ENCODE peak calls at places on chromosomes 1 and 21, in seven cellular contexts. One of them, this sample, is unnamed.

GRCh38 chr1:39213511-39214002 is 9.1 kb downstream of the MACF1 start:
- DNase-seq in Panc1: no peak
- DNase-seq in lung: no peak
- DNase-seq in neuronal stem cell: no peak
- DNase-seq in mucosa of descending colon: no peak
- DNase-seq in neural progenitor cell: peak; percentile 24
- DNase-seq in heart left ventricle: no peak
- DNase-seq in this sample: no peak

GRCh38 chr1:55717111-55717510 is 501.9 kb upstream of the USP24 start:
- DNase-seq in Panc1: no peak
- DNase-seq in lung: no peak
- DNase-seq in neuronal stem cell: no peak
- DNase-seq in mucosa of descending colon: no peak
- DNase-seq in neural progenitor cell: no peak
- DNase-seq in heart left ventricle: no peak
- DNase-seq in this sample: no peak

GRCh38 chr1:221418346-221418745 is 323.5 kb downstream of the DUSP10 start:
- DNase-seq in Panc1: no peak
- DNase-seq in lung: no peak
- DNase-seq in neuronal stem cell: no peak
- DNase-seq in mucosa of descending colon: no peak
- DNase-seq in neural progenitor cell: no peak
- DNase-seq in heart left ventricle: no peak
- DNase-seq in this sample: no peak

GRCh38 chr1:112304612-112305011 is 91.4 kb upstream of the CTTNBP2NL start:
- DNase-seq in Panc1: no peak
- DNase-seq in lung: no peak
- DNase-seq in neuronal stem cell: no peak
- DNase-seq in mucosa of descending colon: no peak
- DNase-seq in neural progenitor cell: no peak
- DNase-seq in heart left ventricle: no peak
- DNase-seq in this sample: no peak

GRCh38 chr1:245448858-245449534 is 294.2 kb downstream of the KIF26B start:
- DNase-seq in Panc1: no peak
- DNase-seq in lung: no peak
- DNase-seq in neuronal stem cell: no peak
- DNase-seq in mucosa of descending colon: no peak
- DNase-seq in neural progenitor cell: no peak
- DNase-seq in heart left ventricle: no peak
- DNase-seq in this sample: no peak

GRCh38 chr1:193614817-193615216 is 428.4 kb upstream of the B3GALT2 start:
- DNase-seq in Panc1: no peak
- DNase-seq in lung: no peak
- DNase-seq in neuronal stem cell: no peak
- DNase-seq in mucosa of descending colon: no peak
- DNase-seq in neural progenitor cell: no peak
- DNase-seq in heart left ventricle: no peak
- DNase-seq in this sample: no peak

GRCh38 chr21:43331962-43332458 is 94.9 kb downstream of the SIK1 start:
- DNase-seq in Panc1: no peak
- DNase-seq in lung: no peak
- DNase-seq in neuronal stem cell: no peak
- DNase-seq in mucosa of descending colon: no peak
- DNase-seq in neural progenitor cell: no peak
- DNase-seq in heart left ventricle: peak; percentile 42
- DNase-seq in this sample: no peak

GRCh38 chr1:210372931-210373627 is 44.4 kb downstream of the HHAT start:
- DNase-seq in Panc1: no peak
- DNase-seq in lung: no peak
- DNase-seq in neuronal stem cell: no peak
- DNase-seq in mucosa of descending colon: no peak
- DNase-seq in neural progenitor cell: no peak
- DNase-seq in heart left ventricle: no peak
- DNase-seq in this sample: no peak

GRCh38 chr21:28944296-28944695 is 48.4 kb downstream of the LTN1 start:
- DNase-seq in Panc1: no peak
- DNase-seq in lung: no peak
- DNase-seq in neuronal stem cell: no peak
- DNase-seq in mucosa of descending colon: no peak
- DNase-seq in neural progenitor cell: no peak
- DNase-seq in heart left ventricle: no peak
- DNase-seq in this sample: no peak

GRCh38 chr1:60066001-60066400 is 7.6 kb downstream of the C1orf87 start:
- DNase-seq in Panc1: no peak
- DNase-seq in lung: no peak
- DNase-seq in neuronal stem cell: no peak
- DNase-seq in mucosa of descending colon: no peak
- DNase-seq in neural progenitor cell: no peak
- DNase-seq in heart left ventricle: no peak
- DNase-seq in this sample: no peak

GRCh38 chr1:229631966-229632365 is 5.9 kb downstream of the URB2 start:
- DNase-seq in Panc1: no peak
- DNase-seq in lung: no peak
- DNase-seq in neuronal stem cell: no peak
- DNase-seq in mucosa of descending colon: no peak
- DNase-seq in neural progenitor cell: no peak
- DNase-seq in heart left ventricle: no peak
- DNase-seq in this sample: no peak

GRCh38 chr1:205271745-205272144 is 44.0 kb downstream of the TMCC2 start:
- DNase-seq in Panc1: no peak
- DNase-seq in lung: no peak
- DNase-seq in neuronal stem cell: no peak
- DNase-seq in mucosa of descending colon: no peak
- DNase-seq in neural progenitor cell: no peak
- DNase-seq in heart left ventricle: no peak
- DNase-seq in this sample: no peak

GRCh38 chr1:86846166-86846647 is 67.7 kb downstream of the SELENOF start:
- DNase-seq in Panc1: peak; percentile 24
- DNase-seq in lung: no peak
- DNase-seq in neuronal stem cell: no peak
- DNase-seq in mucosa of descending colon: no peak
- DNase-seq in neural progenitor cell: no peak
- DNase-seq in heart left ventricle: no peak
- DNase-seq in this sample: no peak

GRCh38 chr1:2229921-2230700 is 2.0 kb downstream of the SKI start:
- DNase-seq in Panc1: no peak
- DNase-seq in lung: no peak
- DNase-seq in neuronal stem cell: no peak
- DNase-seq in mucosa of descending colon: no peak
- DNase-seq in neural progenitor cell: no peak
- DNase-seq in heart left ventricle: peak; percentile 69
- DNase-seq in this sample: peak; percentile 89

GRCh38 chr1:39892611-39893595 is 8.8 kb downstream of the MYCL start:
- DNase-seq in Panc1: no peak
- DNase-seq in lung: peak; percentile 58
- DNase-seq in neuronal stem cell: peak; percentile 78
- DNase-seq in mucosa of descending colon: no peak
- DNase-seq in neural progenitor cell: peak; percentile 89
- DNase-seq in heart left ventricle: no peak
- DNase-seq in this sample: no peak

GRCh38 chr21:26572026-26572425 is 1.1 kb downstream of the CYYR1 start:
- DNase-seq in Panc1: no peak
- DNase-seq in lung: no peak
- DNase-seq in neuronal stem cell: no peak
- DNase-seq in mucosa of descending colon: no peak
- DNase-seq in neural progenitor cell: no peak
- DNase-seq in heart left ventricle: no peak
- DNase-seq in this sample: no peak
- H3K4me3 ChIP-seq in Panc1: no peak overlapping the region
- H3K4me3 ChIP-seq in lung: no peak overlapping the region
- H3K4me3 ChIP-seq in neuronal stem cell: peak overlapping the region; percentile 81
- H3K4me3 ChIP-seq in mucosa of descending colon: no peak overlapping the region
- H3K4me3 ChIP-seq in neural progenitor cell: peak overlapping the region; percentile 79
- H3K4me3 ChIP-seq in heart left ventricle: peak overlapping the region; percentile 45
- H3K4me3 ChIP-seq in this sample: no peak overlapping the region

DNA sequence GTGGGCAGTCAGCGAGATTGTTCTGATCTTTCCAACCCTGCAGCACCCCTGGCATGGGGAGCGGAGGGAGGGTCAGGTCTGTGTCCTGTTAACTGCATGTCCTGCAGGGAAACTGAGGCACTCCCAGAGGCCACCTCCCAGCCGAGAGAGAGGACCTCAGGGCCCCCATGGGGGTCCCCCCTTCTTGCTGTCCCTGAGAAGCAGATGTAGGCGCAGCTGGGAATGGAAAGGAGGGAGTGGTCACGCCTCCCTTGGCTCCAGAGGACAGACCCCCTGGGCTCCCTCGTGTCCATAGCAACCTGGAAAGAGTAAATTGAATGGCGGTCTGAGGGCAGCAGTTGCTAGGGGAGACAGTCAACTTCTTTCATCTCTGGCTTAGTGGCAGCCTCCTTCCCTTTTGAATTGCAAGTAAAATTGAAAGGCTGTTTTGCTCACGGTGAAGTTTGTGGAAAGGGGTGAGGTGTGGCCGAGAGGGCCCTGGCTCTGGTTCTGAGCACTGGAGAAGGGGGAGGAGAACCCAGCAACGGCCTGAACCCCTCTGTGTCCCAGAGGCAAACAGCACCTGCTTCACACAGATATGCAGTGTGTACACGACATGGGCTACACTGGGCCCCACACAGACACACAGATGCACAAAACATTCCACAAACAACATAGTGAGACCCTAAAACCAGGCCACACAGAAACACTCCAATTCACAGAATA is 4.9 kb downstream of the CROCC start:
- DNase-seq in Panc1: no peak
- DNase-seq in lung: no peak
- DNase-seq in neuronal stem cell: peak; percentile 88
- DNase-seq in mucosa of descending colon: no peak
- DNase-seq in neural progenitor cell: peak; percentile 94
- DNase-seq in heart left ventricle: peak; percentile 17
- DNase-seq in this sample: no peak
- H3K4me3 ChIP-seq in Panc1: no peak overlapping the region
- H3K4me3 ChIP-seq in lung: no peak overlapping the region
- H3K4me3 ChIP-seq in neuronal stem cell: no peak overlapping the region
- H3K4me3 ChIP-seq in mucosa of descending colon: no peak overlapping the region
- H3K4me3 ChIP-seq in neural progenitor cell: peak overlapping the region; percentile 14
- H3K4me3 ChIP-seq in heart left ventricle: no peak overlapping the region
- H3K4me3 ChIP-seq in this sample: no peak overlapping the region

GRCh38 chr1:175597206-175597605 is 146.2 kb downstream of the TNR start:
- DNase-seq in Panc1: no peak
- DNase-seq in lung: no peak
- DNase-seq in neuronal stem cell: no peak
- DNase-seq in mucosa of descending colon: no peak
- DNase-seq in neural progenitor cell: no peak
- DNase-seq in heart left ventricle: no peak
- DNase-seq in this sample: no peak

GRCh38 chr1:175597969-175598765 is 145.2 kb downstream of the TNR start:
- DNase-seq in Panc1: no peak
- DNase-seq in lung: no peak
- DNase-seq in neuronal stem cell: no peak
- DNase-seq in mucosa of descending colon: no peak
- DNase-seq in neural progenitor cell: no peak
- DNase-seq in heart left ventricle: no peak
- DNase-seq in this sample: no peak

GRCh38 chr1:175599212-175599681 is 144.1 kb downstream of the TNR start:
- DNase-seq in Panc1: no peak
- DNase-seq in lung: no peak
- DNase-seq in neuronal stem cell: peak; percentile 29
- DNase-seq in mucosa of descending colon: no peak
- DNase-seq in neural progenitor cell: peak; percentile 74
- DNase-seq in heart left ventricle: no peak
- DNase-seq in this sample: no peak

GRCh38 chr1:175602186-175602585 is 141.2 kb downstream of the TNR start:
- DNase-seq in Panc1: no peak
- DNase-seq in lung: no peak
- DNase-seq in neuronal stem cell: no peak
- DNase-seq in mucosa of descending colon: no peak
- DNase-seq in neural progenitor cell: no peak
- DNase-seq in heart left ventricle: no peak
- DNase-seq in this sample: no peak

DNA sequence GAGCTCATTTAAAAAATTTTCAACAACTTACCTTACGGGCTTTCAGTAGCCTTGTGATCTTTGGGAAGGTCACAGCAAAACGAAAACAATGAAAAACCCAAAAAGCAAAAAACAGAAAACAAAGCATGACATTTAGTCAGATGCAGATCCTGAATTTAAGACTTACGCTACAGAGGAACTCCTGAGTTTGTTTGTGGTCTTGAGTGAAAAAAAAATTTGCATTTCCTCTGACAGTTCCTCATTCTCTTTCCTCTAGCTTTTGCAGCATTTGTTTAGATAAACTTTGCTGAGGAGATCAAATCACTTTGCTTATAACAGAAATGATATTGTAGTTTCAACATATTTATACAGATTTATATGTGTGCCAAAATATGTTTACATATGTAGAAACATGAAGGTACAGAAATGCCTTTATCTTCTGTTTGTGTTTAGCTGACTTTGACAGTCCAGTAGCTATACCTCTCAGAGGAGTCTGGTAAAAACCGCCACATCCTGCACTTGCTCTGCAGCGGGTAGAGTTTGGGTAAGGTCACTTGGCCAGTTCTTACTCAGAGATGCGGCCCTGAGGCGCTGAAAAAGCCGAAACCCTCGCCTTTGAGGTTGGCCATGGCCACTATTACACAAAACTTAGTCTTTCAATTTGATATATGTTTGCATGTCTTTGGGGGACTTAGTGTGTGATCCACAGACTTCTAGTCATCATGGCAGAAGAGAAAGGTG is 142.5 kb downstream of the TNR start:
- DNase-seq in Panc1: no peak
- DNase-seq in lung: no peak
- DNase-seq in neuronal stem cell: no peak
- DNase-seq in mucosa of descending colon: no peak
- DNase-seq in neural progenitor cell: no peak
- DNase-seq in heart left ventricle: no peak
- DNase-seq in this sample: no peak
- H3K4me3 ChIP-seq in Panc1: no peak overlapping the region
- H3K4me3 ChIP-seq in lung: no peak overlapping the region
- H3K4me3 ChIP-seq in neuronal stem cell: no peak overlapping the region
- H3K4me3 ChIP-seq in mucosa of descending colon: no peak overlapping the region
- H3K4me3 ChIP-seq in neural progenitor cell: no peak overlapping the region
- H3K4me3 ChIP-seq in heart left ventricle: no peak overlapping the region
- H3K4me3 ChIP-seq in this sample: no peak overlapping the region

GRCh38 chr1:28173980-28174297 is 2.6 kb downstream of the PTAFR start:
- DNase-seq in Panc1: no peak
- DNase-seq in lung: no peak
- DNase-seq in neuronal stem cell: no peak
- DNase-seq in mucosa of descending colon: no peak
- DNase-seq in neural progenitor cell: no peak
- DNase-seq in heart left ventricle: no peak
- DNase-seq in this sample: no peak

GRCh38 chr1:28171246-28171645 is 5.2 kb downstream of the PTAFR start:
- DNase-seq in Panc1: no peak
- DNase-seq in lung: no peak
- DNase-seq in neuronal stem cell: no peak
- DNase-seq in mucosa of descending colon: no peak
- DNase-seq in neural progenitor cell: no peak
- DNase-seq in heart left ventricle: no peak
- DNase-seq in this sample: no peak

GRCh38 chr1:28170036-28170596 is 6.4 kb downstream of the PTAFR start:
- DNase-seq in Panc1: no peak
- DNase-seq in lung: no peak
- DNase-seq in neuronal stem cell: no peak
- DNase-seq in mucosa of descending colon: no peak
- DNase-seq in neural progenitor cell: no peak
- DNase-seq in heart left ventricle: no peak
- DNase-seq in this sample: no peak

GRCh38 chr1:28172690-28173150 is 3.8 kb downstream of the PTAFR start:
- DNase-seq in Panc1: no peak
- DNase-seq in lung: no peak
- DNase-seq in neuronal stem cell: no peak
- DNase-seq in mucosa of descending colon: peak; percentile 53
- DNase-seq in neural progenitor cell: no peak
- DNase-seq in heart left ventricle: no peak
- DNase-seq in this sample: no peak

GRCh38 chr1:28173151-28173979 is 3.1 kb downstream of the PTAFR start:
- DNase-seq in Panc1: no peak
- DNase-seq in lung: no peak
- DNase-seq in neuronal stem cell: no peak
- DNase-seq in mucosa of descending colon: peak; percentile 33
- DNase-seq in neural progenitor cell: no peak
- DNase-seq in heart left ventricle: no peak
- DNase-seq in this sample: no peak
- H3K4me3 ChIP-seq in Panc1: no peak overlapping the region
- H3K4me3 ChIP-seq in lung: no peak overlapping the region
- H3K4me3 ChIP-seq in neuronal stem cell: no peak overlapping the region
- H3K4me3 ChIP-seq in mucosa of descending colon: no peak overlapping the region
- H3K4me3 ChIP-seq in neural progenitor cell: no peak overlapping the region
- H3K4me3 ChIP-seq in heart left ventricle: no peak overlapping the region
- H3K4me3 ChIP-seq in this sample: no peak overlapping the region